ENCODE peak calls at places on chromosome 6, in four cellular contexts. X is heart left ventricle, L is transverse colon, U is tibial nerve. S is an unnamed sample.

GRCh38 chr6:29942275-29943052 is at the start of gene HLA-A:
- DNase-seq in X (peak), L (peak), U (peak), S (peak)

GRCh38 chr6:4355241-4355640 is 219.9 kb upstream of the ECI2 start:
- DNase-seq in X (no peak), L (no peak), U (no peak), S (no peak)

GRCh38 chr6:113650610-113650979 is 206.6 kb upstream of the MARCKS start:
- DNase-seq in X (no peak), L (no peak), U (no peak), S (no peak)

GRCh38 chr6:6712258-6712978 is 123.9 kb downstream of the LY86 start:
- DNase-seq in X (no peak), L (peak), U (no peak), S (no peak)

GRCh38 chr6:131379951-131380350 is 193.1 kb upstream of the ARG1 start:
- DNase-seq in X (no peak), L (no peak), U (no peak), S (no peak)

GRCh38 chr6:150683320-150683719 is 83.6 kb downstream of the PLEKHG1 start:
- DNase-seq in X (peak), L (no peak), U (no peak), S (no peak)

GRCh38 chr6:121310495-121310894 is 23.8 kb downstream of the TBC1D32 start:
- DNase-seq in X (no peak), L (no peak), U (no peak), S (no peak)

GRCh38 chr6:16729183-16729696 is 32.0 kb downstream of the ATXN1 start:
- DNase-seq in X (no peak), L (no peak), U (no peak), S (no peak)

GRCh38 chr6:21999012-21999528 is 297.8 kb downstream of the PRL start:
- DNase-seq in X (no peak), L (no peak), U (no peak), S (no peak)

GRCh38 chr6:90468080-90468479 is 118.8 kb downstream of the MAP3K7 start:
- DNase-seq in X (no peak), L (no peak), U (no peak), S (no peak)

GRCh38 chr6:1536526-1537429 is 72.9 kb upstream of the FOXC1 start:
- DNase-seq in X (no peak), L (peak), U (no peak), S (no peak)

GRCh38 chr6:34237722-34238506 is 1.2 kb downstream of the HMGA1 start:
- DNase-seq in X (no peak), L (peak), U (no peak), S (no peak)

GRCh38 chr6:15158821-15159619 is 86.8 kb upstream of the JARID2 start:
- DNase-seq in X (no peak), L (no peak), U (no peak), S (no peak)

GRCh38 chr6:28337103-28337520 is 1.2 kb upstream of the ZSCAN31 start:
- DNase-seq in X (no peak), L (no peak), U (no peak), S (no peak)
- H3K4me3 ChIP-seq in X (no peak), L (peak), U (no peak), S (no peak)

GRCh38 chr6:142943746-142944125 is 1.2 kb downstream of the HIVEP2 start:
- DNase-seq in X (no peak), L (peak), U (peak), S (no peak)

GRCh38 chr6:142946181-142946923 is 1.4 kb upstream of the HIVEP2 start:
- DNase-seq in X (peak), L (peak), U (peak), S (peak)

GRCh38 chr6:142945446-142946180 is 637 bp upstream of the HIVEP2 start:
- DNase-seq in X (peak), L (peak), U (no peak), S (peak)

GRCh38 chr6:142944126-142945066 is 580 bp downstream of the HIVEP2 start:
- DNase-seq in X (peak), L (peak), U (peak), S (peak)

DNA sequence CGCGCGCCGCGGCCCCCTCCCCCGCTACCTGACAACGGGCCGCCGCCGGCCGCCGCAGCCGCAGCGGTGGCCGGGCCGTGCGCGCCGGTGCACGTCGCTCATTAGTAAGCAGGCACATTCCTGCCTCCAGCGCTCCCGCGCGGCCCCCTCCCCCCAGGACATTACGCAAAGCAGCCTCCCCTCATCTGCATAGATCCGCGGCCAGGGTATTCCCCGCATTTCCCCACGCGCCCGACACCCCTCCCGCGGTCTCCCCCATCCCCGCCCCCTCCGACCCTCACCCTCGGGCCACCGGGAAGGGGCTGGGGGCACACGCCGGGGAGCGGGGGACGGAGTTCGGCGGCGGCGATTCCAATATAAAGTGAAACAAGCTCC is at the start of gene HIVEP2:
- DNase-seq in X (peak), L (peak), U (peak), S (peak)
- TF ChIP-seq POLR2A in X (no peak), L (no peak), U (no peak), S (no peak)

DNA sequence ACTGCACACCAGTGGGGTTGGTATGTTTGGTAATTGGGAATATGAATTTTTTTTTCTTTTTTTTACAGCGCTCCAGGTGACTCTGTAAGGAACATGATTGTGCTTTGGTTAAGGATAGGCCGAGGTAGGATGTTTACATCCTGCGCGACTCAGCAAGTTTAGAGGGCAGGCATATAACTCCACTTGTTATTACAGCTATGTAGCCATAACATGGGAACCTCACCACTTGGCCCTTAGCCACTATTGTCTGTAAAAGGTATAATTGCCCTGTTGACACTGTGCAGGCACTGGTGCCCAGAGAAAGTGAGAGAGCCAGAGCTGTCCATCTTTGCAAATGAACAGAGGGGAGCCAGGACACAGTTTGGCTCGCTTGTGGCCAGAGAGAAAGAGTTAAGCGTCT is 172.9 kb downstream of the MCHR2 start:
- DNase-seq in X (no peak), L (peak), U (no peak), S (no peak)
- TF ChIP-seq CTCF in X (no peak), L (no peak), U (no peak), S (no peak)

DNA sequence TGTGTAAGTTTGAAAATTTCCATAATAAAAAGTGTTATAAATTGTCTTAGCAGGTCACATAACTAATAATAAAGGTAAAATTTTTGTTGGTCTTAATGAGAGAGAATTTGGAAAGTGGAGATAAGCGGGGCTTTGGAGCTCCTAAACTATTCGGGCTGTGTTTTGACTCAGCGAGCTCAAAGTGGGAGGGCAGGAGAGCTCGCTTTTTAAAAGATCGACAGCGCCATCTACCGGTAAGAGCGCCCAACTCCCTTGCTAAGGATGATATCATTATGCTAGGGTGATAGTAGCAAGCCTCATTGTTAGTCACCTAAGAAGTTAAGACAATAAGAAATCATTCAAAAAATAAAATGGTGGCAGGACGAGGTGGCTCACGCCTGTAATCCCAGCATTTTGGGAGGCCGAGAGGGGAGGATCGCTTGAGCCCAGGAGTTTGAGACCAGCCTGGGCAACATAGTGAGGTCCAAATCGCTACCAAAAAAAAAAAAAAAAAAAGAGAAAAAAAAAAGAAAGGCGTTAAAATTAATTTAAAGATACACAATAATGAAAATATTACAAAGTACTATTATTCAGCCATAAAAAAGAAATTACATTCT is 24.8 kb downstream of the C6orf15 start:
- DNase-seq in X (peak), L (peak), U (peak), S (peak)
- H3K4me3 ChIP-seq in X (no peak), L (no peak), U (no peak), S (no peak)

GRCh38 chr6:26199773-26200728 is 112.8 kb downstream of the HFE start:
- DNase-seq in X (no peak), L (no peak), U (no peak), S (no peak)

GRCh38 chr6:26196846-26197683 is 109.8 kb downstream of the HFE start:
- DNase-seq in X (peak), L (peak), U (peak), S (peak)

GRCh38 chr6:26197736-26198625 is 110.8 kb downstream of the HFE start:
- DNase-seq in X (no peak), L (peak), U (no peak), S (no peak)

GRCh38 chr6:26199057-26199772 is 112.0 kb downstream of the HFE start:
- DNase-seq in X (peak), L (peak), U (peak), S (peak)

GRCh38 chr6:26198626-26199056 is 111.4 kb downstream of the HFE start:
- DNase-seq in X (no peak), L (no peak), U (no peak), S (no peak)
- TF ChIP-seq POLR2A in X (no peak), L (no peak), U (no peak), S (no peak)

GRCh38 chr6:23036401-23036983 is 467.1 kb downstream of the HDGFL1 start:
- DNase-seq in X (no peak), L (no peak), U (no peak), S (no peak)

GRCh38 chr6:23027281-23027680 is 457.9 kb downstream of the HDGFL1 start:
- DNase-seq in X (no peak), L (no peak), U (no peak), S (no peak)

DNA sequence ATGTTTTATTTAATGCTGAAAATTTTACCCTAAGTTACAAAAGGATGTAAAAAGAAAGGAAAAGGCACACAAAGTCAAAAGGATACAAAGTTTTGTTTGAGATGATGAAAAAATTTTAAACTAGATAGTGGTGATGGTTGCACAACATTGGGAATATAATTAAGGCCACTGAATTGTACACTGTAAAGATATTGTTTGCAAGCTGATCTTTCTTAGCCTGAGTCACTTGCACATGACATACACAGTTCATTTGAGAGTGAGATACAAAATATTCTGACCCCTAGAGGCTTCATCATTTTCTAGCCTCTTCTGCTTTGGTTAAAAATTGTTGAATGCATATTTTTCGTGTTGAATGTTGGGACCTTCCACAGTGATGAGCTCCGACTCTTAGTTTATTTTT is 462.6 kb downstream of the HDGFL1 start:
- DNase-seq in X (no peak), L (no peak), U (no peak), S (no peak)
- TF ChIP-seq CTCF in X (no peak), L (no peak), U (no peak), S (no peak)

DNA sequence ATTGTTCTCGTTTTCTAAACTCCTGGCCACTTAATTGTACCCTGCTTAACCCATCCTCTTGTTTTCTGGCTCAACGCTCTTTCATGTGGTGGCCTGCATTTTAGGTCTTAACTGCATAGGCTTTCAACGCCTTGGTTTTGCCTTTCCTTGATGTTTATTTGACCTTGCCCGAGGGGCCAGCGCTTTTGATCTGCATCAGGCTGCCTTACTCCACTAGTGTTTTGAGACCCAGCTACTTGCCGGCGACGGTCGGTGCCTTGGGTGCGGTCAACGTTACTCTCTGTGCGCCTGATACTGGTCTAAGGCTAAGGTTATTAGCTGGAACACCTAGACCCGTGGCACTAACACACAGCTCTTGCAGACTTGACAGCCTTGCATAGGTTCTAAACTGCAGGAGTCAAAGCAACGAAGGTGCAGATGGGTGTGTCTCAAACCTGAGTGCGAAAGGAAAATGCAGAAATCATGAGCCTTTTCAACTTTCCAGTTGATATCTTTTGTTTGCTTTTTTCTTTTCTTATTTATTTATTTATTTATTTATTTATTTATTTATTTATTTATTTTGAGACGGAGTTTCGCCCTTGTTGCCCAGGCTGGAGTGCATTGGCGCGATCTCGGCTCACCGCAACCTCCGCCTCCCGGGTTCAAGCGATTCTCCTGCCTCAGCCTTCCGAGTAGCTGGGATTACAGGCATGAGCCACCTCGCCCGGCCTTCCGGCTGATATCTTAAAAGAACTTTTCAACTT is 138.8 kb downstream of the HFE start:
- DNase-seq in X (no peak), L (no peak), U (no peak), S (no peak)
- H3K4me3 ChIP-seq in X (no peak), L (no peak), U (no peak), S (no peak)

GRCh38 chr6:134956032-134956431 is 6.1 kb upstream of the ALDH8A1 start:
- DNase-seq in X (no peak), L (no peak), U (no peak), S (no peak)

GRCh38 chr6:134962421-134962820 is 12.5 kb upstream of the ALDH8A1 start:
- DNase-seq in X (no peak), L (no peak), U (no peak), S (no peak)

GRCh38 chr6:134956676-134957075 is 6.8 kb upstream of the ALDH8A1 start:
- DNase-seq in X (no peak), L (no peak), U (no peak), S (no peak)

GRCh38 chr6:134961366-134961765 is 11.5 kb upstream of the ALDH8A1 start:
- DNase-seq in X (no peak), L (no peak), U (no peak), S (no peak)

DNA sequence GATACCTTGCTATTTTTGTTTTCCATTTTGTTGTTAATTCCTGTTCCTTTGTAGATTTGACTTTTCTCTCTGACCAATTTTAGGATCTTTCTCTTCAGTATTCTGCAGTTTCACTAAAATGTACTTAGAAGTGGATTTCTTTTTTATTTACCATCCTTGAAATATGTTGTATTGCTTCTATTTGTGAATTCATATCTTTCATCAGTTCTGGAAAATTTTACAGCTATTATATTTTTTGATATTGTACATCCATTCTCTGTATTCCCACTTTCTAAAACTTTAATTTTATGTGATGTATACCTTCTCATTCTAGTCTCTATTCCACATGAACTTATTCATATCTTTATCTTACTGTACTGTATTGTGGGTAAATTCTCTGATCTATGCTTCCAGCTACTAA is 9.7 kb upstream of the ALDH8A1 start:
- DNase-seq in X (no peak), L (no peak), U (no peak), S (no peak)
- TF ChIP-seq POLR2A in X (no peak), L (no peak), U (no peak), S (no peak)

GRCh38 chr6:11304946-11305345 is 72.5 kb upstream of the NEDD9 start:
- DNase-seq in X (no peak), L (no peak), U (no peak), S (no peak)

GRCh38 chr6:11311970-11312369 is 79.5 kb upstream of the NEDD9 start:
- DNase-seq in X (no peak), L (no peak), U (no peak), S (peak)

GRCh38 chr6:11307226-11307625 is 74.8 kb upstream of the NEDD9 start:
- DNase-seq in X (no peak), L (no peak), U (no peak), S (peak)

GRCh38 chr6:11313207-11313606 is 80.7 kb upstream of the NEDD9 start:
- DNase-seq in X (no peak), L (no peak), U (no peak), S (no peak)

GRCh38 chr6:11309947-11310665 is 77.6 kb upstream of the NEDD9 start:
- DNase-seq in X (no peak), L (no peak), U (no peak), S (no peak)
- TF ChIP-seq CTCF in X (no peak), L (no peak), U (no peak), S (no peak)